ENCODE peak calls at places on chromosome 13, in ten cellular contexts. One of them, this sample, is unnamed.

GRCh38 chr13:26914624-26915023 is 154.0 kb upstream of the GPR12 start:
- DNase-seq in uterus: no peak
- DNase-seq in tibial nerve: no peak
- DNase-seq in ovary: no peak
- DNase-seq in PC-9: no peak
- DNase-seq in IMR-90: no peak
- DNase-seq in psoas muscle: no peak
- DNase-seq in brain microvascular endothelial cell: no peak
- DNase-seq in Peyer's patch: no peak
- DNase-seq in heart left ventricle: no peak
- DNase-seq in this sample: no peak

GRCh38 chr13:28534801-28535200 is 39.9 kb upstream of the FLT1 start:
- DNase-seq in uterus: no peak
- DNase-seq in tibial nerve: no peak
- DNase-seq in ovary: no peak
- DNase-seq in PC-9: no peak
- DNase-seq in IMR-90: no peak
- DNase-seq in psoas muscle: no peak
- DNase-seq in brain microvascular endothelial cell: no peak
- DNase-seq in Peyer's patch: no peak
- DNase-seq in heart left ventricle: no peak
- DNase-seq in this sample: no peak

GRCh38 chr13:109205315-109205714 is 575.9 kb downstream of the MYO16 start:
- DNase-seq in uterus: no peak
- DNase-seq in tibial nerve: no peak
- DNase-seq in ovary: no peak
- DNase-seq in PC-9: no peak
- DNase-seq in IMR-90: no peak
- DNase-seq in psoas muscle: no peak
- DNase-seq in brain microvascular endothelial cell: no peak
- DNase-seq in Peyer's patch: no peak
- DNase-seq in heart left ventricle: no peak
- DNase-seq in this sample: no peak

GRCh38 chr13:93603043-93603442 is 376.4 kb downstream of the GPC6 start:
- DNase-seq in uterus: no peak
- DNase-seq in tibial nerve: no peak
- DNase-seq in ovary: no peak
- DNase-seq in PC-9: peak; percentile 52
- DNase-seq in IMR-90: peak; percentile 82
- DNase-seq in psoas muscle: no peak
- DNase-seq in brain microvascular endothelial cell: peak; percentile 80
- DNase-seq in Peyer's patch: no peak
- DNase-seq in heart left ventricle: no peak
- DNase-seq in this sample: no peak

GRCh38 chr13:49791753-49792549 is 531 bp downstream of the KPNA3 start:
- DNase-seq in uterus: peak; percentile 45
- DNase-seq in tibial nerve: no peak
- DNase-seq in ovary: peak; percentile 40
- DNase-seq in PC-9: no peak
- DNase-seq in IMR-90: peak; percentile 36
- DNase-seq in psoas muscle: no peak
- DNase-seq in brain microvascular endothelial cell: peak; percentile 39
- DNase-seq in Peyer's patch: no peak
- DNase-seq in heart left ventricle: peak; percentile 51
- DNase-seq in this sample: peak; percentile 49

GRCh38 chr13:69857188-69857821 is 250.3 kb upstream of the ATXN8OS start:
- DNase-seq in uterus: no peak
- DNase-seq in tibial nerve: no peak
- DNase-seq in ovary: no peak
- DNase-seq in PC-9: no peak
- DNase-seq in IMR-90: peak; percentile 1
- DNase-seq in psoas muscle: no peak
- DNase-seq in brain microvascular endothelial cell: no peak
- DNase-seq in Peyer's patch: no peak
- DNase-seq in heart left ventricle: no peak
- DNase-seq in this sample: no peak

GRCh38 chr13:84571264-84571663 is 689.0 kb upstream of the SLITRK1 start:
- DNase-seq in uterus: no peak
- DNase-seq in tibial nerve: no peak
- DNase-seq in ovary: no peak
- DNase-seq in PC-9: no peak
- DNase-seq in IMR-90: peak; percentile 0
- DNase-seq in psoas muscle: no peak
- DNase-seq in brain microvascular endothelial cell: no peak
- DNase-seq in Peyer's patch: no peak
- DNase-seq in heart left ventricle: no peak
- DNase-seq in this sample: no peak

GRCh38 chr13:110233181-110233641 is 73.7 kb downstream of the COL4A1 start:
- DNase-seq in uterus: peak; percentile 61
- DNase-seq in tibial nerve: peak; percentile 75
- DNase-seq in ovary: peak; percentile 71
- DNase-seq in PC-9: no peak
- DNase-seq in IMR-90: peak; percentile 91
- DNase-seq in psoas muscle: peak; percentile 74
- DNase-seq in brain microvascular endothelial cell: peak; percentile 87
- DNase-seq in Peyer's patch: no peak
- DNase-seq in heart left ventricle: peak; percentile 68
- DNase-seq in this sample: no peak

GRCh38 chr13:74264333-74264732 is 130.1 kb upstream of the KLF12 start:
- DNase-seq in uterus: no peak
- DNase-seq in tibial nerve: no peak
- DNase-seq in ovary: no peak
- DNase-seq in PC-9: no peak
- DNase-seq in IMR-90: no peak
- DNase-seq in psoas muscle: no peak
- DNase-seq in brain microvascular endothelial cell: no peak
- DNase-seq in Peyer's patch: no peak
- DNase-seq in heart left ventricle: no peak
- DNase-seq in this sample: no peak

GRCh38 chr13:73722120-73722519 is 412.1 kb downstream of the KLF12 start:
- DNase-seq in uterus: no peak
- DNase-seq in tibial nerve: no peak
- DNase-seq in ovary: no peak
- DNase-seq in PC-9: peak; percentile 66
- DNase-seq in IMR-90: peak; percentile 77
- DNase-seq in psoas muscle: no peak
- DNase-seq in brain microvascular endothelial cell: peak; percentile 75
- DNase-seq in Peyer's patch: no peak
- DNase-seq in heart left ventricle: no peak
- DNase-seq in this sample: no peak

GRCh38 chr13:33146843-33147611 is 130.8 kb downstream of the KL start:
- DNase-seq in uterus: no peak
- DNase-seq in tibial nerve: no peak
- DNase-seq in ovary: no peak
- DNase-seq in PC-9: no peak
- DNase-seq in IMR-90: no peak
- DNase-seq in psoas muscle: no peak
- DNase-seq in brain microvascular endothelial cell: no peak
- DNase-seq in Peyer's patch: no peak
- DNase-seq in heart left ventricle: no peak
- DNase-seq in this sample: no peak

GRCh38 chr13:60627071-60627686 is 230.2 kb downstream of the TDRD3 start:
- DNase-seq in uterus: no peak
- DNase-seq in tibial nerve: no peak
- DNase-seq in ovary: no peak
- DNase-seq in PC-9: no peak
- DNase-seq in IMR-90: peak; percentile 3
- DNase-seq in psoas muscle: no peak
- DNase-seq in brain microvascular endothelial cell: peak; percentile 15
- DNase-seq in Peyer's patch: no peak
- DNase-seq in heart left ventricle: no peak
- DNase-seq in this sample: no peak

GRCh38 chr13:94389544-94390351 is 89.7 kb downstream of the DCT start:
- DNase-seq in uterus: no peak
- DNase-seq in tibial nerve: no peak
- DNase-seq in ovary: no peak
- DNase-seq in PC-9: no peak
- DNase-seq in IMR-90: no peak
- DNase-seq in psoas muscle: no peak
- DNase-seq in brain microvascular endothelial cell: no peak
- DNase-seq in Peyer's patch: no peak
- DNase-seq in heart left ventricle: no peak
- DNase-seq in this sample: no peak

GRCh38 chr13:40132249-40132648 is 476.8 kb downstream of the COG6 start:
- DNase-seq in uterus: no peak
- DNase-seq in tibial nerve: no peak
- DNase-seq in ovary: no peak
- DNase-seq in PC-9: no peak
- DNase-seq in IMR-90: no peak
- DNase-seq in psoas muscle: no peak
- DNase-seq in brain microvascular endothelial cell: no peak
- DNase-seq in Peyer's patch: no peak
- DNase-seq in heart left ventricle: no peak
- DNase-seq in this sample: no peak

GRCh38 chr13:97621631-97622030 is 187.7 kb downstream of the RAP2A start:
- DNase-seq in uterus: no peak
- DNase-seq in tibial nerve: no peak
- DNase-seq in ovary: no peak
- DNase-seq in PC-9: no peak
- DNase-seq in IMR-90: no peak
- DNase-seq in psoas muscle: no peak
- DNase-seq in brain microvascular endothelial cell: no peak
- DNase-seq in Peyer's patch: no peak
- DNase-seq in heart left ventricle: no peak
- DNase-seq in this sample: no peak

GRCh38 chr13:21528616-21529015 is 69.5 kb upstream of the ZDHHC20 start:
- DNase-seq in uterus: no peak
- DNase-seq in tibial nerve: no peak
- DNase-seq in ovary: no peak
- DNase-seq in PC-9: no peak
- DNase-seq in IMR-90: peak; percentile 63
- DNase-seq in psoas muscle: no peak
- DNase-seq in brain microvascular endothelial cell: peak; percentile 42
- DNase-seq in Peyer's patch: no peak
- DNase-seq in heart left ventricle: no peak
- DNase-seq in this sample: no peak
- H3K27ac ChIP-seq in uterus: no peak overlapping the region
- H3K27ac ChIP-seq in tibial nerve: no peak overlapping the region
- H3K27ac ChIP-seq in ovary: no peak overlapping the region
- H3K27ac ChIP-seq in PC-9: no peak overlapping the region
- H3K27ac ChIP-seq in IMR-90: no peak overlapping the region
- H3K27ac ChIP-seq in psoas muscle: no peak overlapping the region
- H3K27ac ChIP-seq in brain microvascular endothelial cell: no peak overlapping the region
- H3K27ac ChIP-seq in Peyer's patch: no peak overlapping the region
- H3K27ac ChIP-seq in heart left ventricle: no peak overlapping the region
- H3K27ac ChIP-seq in this sample: no peak overlapping the region

DNA sequence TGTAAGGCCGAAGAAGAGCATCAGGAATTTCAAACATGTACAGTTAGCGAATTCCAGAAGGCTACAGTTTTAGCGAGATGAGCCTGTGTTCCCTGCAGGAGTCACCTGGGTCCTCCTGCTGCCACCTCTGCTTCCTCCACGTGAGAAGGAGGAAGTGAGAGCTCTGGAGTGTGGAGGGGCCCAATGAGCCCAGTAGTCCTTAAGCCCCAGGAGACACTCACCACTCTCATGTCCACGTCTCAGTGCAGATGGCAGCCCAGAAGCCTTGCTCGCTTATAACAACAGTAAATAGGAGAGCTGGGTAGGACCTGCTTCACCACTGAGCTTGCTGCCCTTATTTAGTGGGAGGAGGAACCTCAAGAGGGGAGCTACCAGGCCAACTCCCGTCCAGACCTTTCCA is 44.3 kb downstream of the SERP2 start:
- DNase-seq in uterus: no peak
- DNase-seq in tibial nerve: no peak
- DNase-seq in ovary: no peak
- DNase-seq in PC-9: no peak
- DNase-seq in IMR-90: no peak
- DNase-seq in psoas muscle: no peak
- DNase-seq in brain microvascular endothelial cell: no peak
- DNase-seq in Peyer's patch: no peak
- DNase-seq in heart left ventricle: no peak
- DNase-seq in this sample: no peak
- TF ChIP-seq CTCF in uterus: no peak
- TF ChIP-seq CTCF in tibial nerve: no peak
- TF ChIP-seq CTCF in ovary: no peak
- TF ChIP-seq CTCF in PC-9: no peak
- TF ChIP-seq CTCF in IMR-90: no peak
- TF ChIP-seq CTCF in psoas muscle: no peak
- TF ChIP-seq CTCF in brain microvascular endothelial cell: no peak
- TF ChIP-seq CTCF in Peyer's patch: no peak
- TF ChIP-seq CTCF in heart left ventricle: no peak
- TF ChIP-seq CTCF in this sample: no peak

GRCh38 chr13:46761174-46761573 is 35.8 kb downstream of the ESD start:
- DNase-seq in uterus: no peak
- DNase-seq in tibial nerve: no peak
- DNase-seq in ovary: no peak
- DNase-seq in PC-9: no peak
- DNase-seq in IMR-90: no peak
- DNase-seq in psoas muscle: no peak
- DNase-seq in brain microvascular endothelial cell: no peak
- DNase-seq in Peyer's patch: no peak
- DNase-seq in heart left ventricle: no peak
- DNase-seq in this sample: no peak
- H3K27ac ChIP-seq in uterus: no peak overlapping the region
- H3K27ac ChIP-seq in tibial nerve: no peak overlapping the region
- H3K27ac ChIP-seq in ovary: no peak overlapping the region
- H3K27ac ChIP-seq in PC-9: no peak overlapping the region
- H3K27ac ChIP-seq in IMR-90: no peak overlapping the region
- H3K27ac ChIP-seq in psoas muscle: no peak overlapping the region
- H3K27ac ChIP-seq in brain microvascular endothelial cell: no peak overlapping the region
- H3K27ac ChIP-seq in Peyer's patch: no peak overlapping the region
- H3K27ac ChIP-seq in heart left ventricle: no peak overlapping the region
- H3K27ac ChIP-seq in this sample: no peak overlapping the region

GRCh38 chr13:37681295-37682032 is 82.9 kb upstream of the POSTN start:
- DNase-seq in uterus: no peak
- DNase-seq in tibial nerve: no peak
- DNase-seq in ovary: no peak
- DNase-seq in PC-9: no peak
- DNase-seq in IMR-90: peak; percentile 94
- DNase-seq in psoas muscle: no peak
- DNase-seq in brain microvascular endothelial cell: peak; percentile 87
- DNase-seq in Peyer's patch: no peak
- DNase-seq in heart left ventricle: no peak
- DNase-seq in this sample: no peak

GRCh38 chr13:37682496-37682895 is 83.9 kb upstream of the POSTN start:
- DNase-seq in uterus: no peak
- DNase-seq in tibial nerve: no peak
- DNase-seq in ovary: no peak
- DNase-seq in PC-9: no peak
- DNase-seq in IMR-90: no peak
- DNase-seq in psoas muscle: no peak
- DNase-seq in brain microvascular endothelial cell: no peak
- DNase-seq in Peyer's patch: no peak
- DNase-seq in heart left ventricle: no peak
- DNase-seq in this sample: no peak

GRCh38 chr13:37680137-37680536 is 81.6 kb upstream of the POSTN start:
- DNase-seq in uterus: no peak
- DNase-seq in tibial nerve: no peak
- DNase-seq in ovary: no peak
- DNase-seq in PC-9: no peak
- DNase-seq in IMR-90: no peak
- DNase-seq in psoas muscle: no peak
- DNase-seq in brain microvascular endothelial cell: no peak
- DNase-seq in Peyer's patch: no peak
- DNase-seq in heart left ventricle: no peak
- DNase-seq in this sample: no peak

DNA sequence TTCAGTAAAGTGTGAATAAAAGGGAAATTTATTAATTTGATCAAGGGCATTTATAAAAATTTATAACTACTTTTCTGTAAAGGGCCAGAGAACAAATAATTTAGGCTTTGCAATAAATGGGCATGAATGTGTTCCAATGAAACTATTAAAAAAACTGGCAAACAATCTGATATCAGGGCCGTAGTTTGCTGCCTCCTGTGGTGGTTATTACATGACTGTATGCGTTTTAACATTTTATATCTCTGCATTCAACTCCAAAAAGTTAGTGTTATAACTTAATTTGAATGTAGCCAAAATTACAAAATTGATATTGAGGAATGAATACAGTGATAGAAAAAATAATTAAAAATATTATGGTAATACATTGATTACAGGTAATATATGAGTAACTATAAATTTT is 80.5 kb upstream of the POSTN start:
- DNase-seq in uterus: no peak
- DNase-seq in tibial nerve: no peak
- DNase-seq in ovary: no peak
- DNase-seq in PC-9: no peak
- DNase-seq in IMR-90: no peak
- DNase-seq in psoas muscle: no peak
- DNase-seq in brain microvascular endothelial cell: no peak
- DNase-seq in Peyer's patch: no peak
- DNase-seq in heart left ventricle: no peak
- DNase-seq in this sample: no peak
- TF ChIP-seq CTCF in uterus: no peak
- TF ChIP-seq CTCF in tibial nerve: no peak
- TF ChIP-seq CTCF in ovary: no peak
- TF ChIP-seq CTCF in PC-9: no peak
- TF ChIP-seq CTCF in IMR-90: peak; percentile 10
- TF ChIP-seq CTCF in psoas muscle: no peak
- TF ChIP-seq CTCF in brain microvascular endothelial cell: peak; percentile 54
- TF ChIP-seq CTCF in Peyer's patch: no peak
- TF ChIP-seq CTCF in heart left ventricle: no peak
- TF ChIP-seq CTCF in this sample: no peak

This sample was measured in left lung.